ENCODE peak calls at places on chromosomes 11 and 22, in seven cellular contexts. P, C, Q, O, T, V and A are unnamed samples.

GRCh38 chr11:10208045-10208674 is 85.9 kb downstream of the SBF2 start:
- DNase-seq in Q (peak; percentile 23), O (no peak), P (peak; percentile 49), V (no peak), T (peak; percentile 4), C (no peak), A (no peak)

GRCh38 chr11:95684701-95685100 is 104.9 kb downstream of the FAM76B start:
- DNase-seq in T (no peak), C (no peak), Q (no peak), P (no peak), O (no peak), V (no peak), A (no peak)

GRCh38 chr22:21651521-21652009 is 9.5 kb downstream of the SDF2L1 start:
- DNase-seq in Q (no peak), V (no peak), P (no peak), T (no peak), C (no peak), O (no peak), A (no peak)

GRCh38 chr22:50186789-50187523 is 1.2 kb downstream of the TRABD start:
- DNase-seq in O (no peak), T (no peak), Q (no peak), P (peak; percentile 29), V (no peak), C (no peak), A (no peak)

GRCh38 chr11:120594746-120595145 is 83.2 kb downstream of the GRIK4 start:
- DNase-seq in P (no peak), Q (no peak), T (no peak), C (no peak), O (no peak), V (no peak), A (no peak)

GRCh38 chr11:78659326-78660319 is 85.0 kb upstream of the NARS2 start:
- DNase-seq in Q (peak; percentile 62), V (no peak), P (no peak), O (no peak), C (no peak), T (no peak), A (no peak)

GRCh38 chr11:65274734-65275682 is 13.2 kb downstream of the POLA2 start:
- DNase-seq in P (peak; percentile 98), O (peak; percentile 27), V (no peak), T (peak; percentile 18), C (peak; percentile 57), Q (peak; percentile 33), A (peak; percentile 67)

GRCh38 chr11:24949406-24949805 is 452.6 kb downstream of the LUZP2 start:
- DNase-seq in P (no peak), C (no peak), V (no peak), O (no peak), T (no peak), Q (no peak), A (no peak)

GRCh38 chr11:131977854-131978253 is 607.4 kb downstream of the NTM start:
- DNase-seq in Q (no peak), C (no peak), O (no peak), V (no peak), P (peak; percentile 81), T (no peak), A (no peak)

GRCh38 chr11:42410251-42410956 is 901.4 kb upstream of the API5 start:
- DNase-seq in O (no peak), Q (no peak), P (no peak), C (no peak), T (no peak), V (no peak), A (no peak)

GRCh38 chr22:26399288-26399687 is 29.8 kb upstream of the ASPHD2 start:
- DNase-seq in T (no peak), V (no peak), O (no peak), C (no peak), P (peak; percentile 11), Q (no peak), A (no peak)

GRCh38 chr11:30143098-30143705 is 87.6 kb upstream of the FSHB start:
- DNase-seq in C (peak; percentile 26), V (no peak), Q (peak; percentile 12), T (no peak), O (no peak), P (peak; percentile 9), A (no peak)

GRCh38 chr22:38967451-38968450 is 10.3 kb downstream of the APOBEC3A start:
- DNase-seq in O (no peak), T (no peak), Q (no peak), C (no peak), P (no peak), V (no peak), A (no peak)

GRCh38 chr11:119356349-119357031 is 10.0 kb upstream of the MFRP start:
- DNase-seq in O (peak; percentile 48), Q (peak; percentile 36), C (peak; percentile 84), P (peak; percentile 66), V (peak; percentile 75), T (peak; percentile 76), A (peak; percentile 76)

GRCh38 chr11:64337538-64338249 is 2.3 kb upstream of the CCDC88B start:
- DNase-seq in P (no peak), O (no peak), T (no peak), C (no peak), V (no peak), Q (no peak), A (no peak)

GRCh38 chr11:47867821-47868220 is 19.7 kb upstream of the NUP160 start:
- DNase-seq in C (no peak), Q (no peak), O (no peak), V (no peak), P (no peak), T (no peak), A (no peak)

GRCh38 chr11:68903631-68904457 is at the start of the genes IGHMBP2 and MRPL21:
- DNase-seq in P (peak; percentile 85), Q (peak; percentile 80), T (peak; percentile 85), O (peak; percentile 66), V (peak; percentile 89), C (peak; percentile 86), A (peak; percentile 94)

GRCh38 chr22:36546932-36547331 is 18.0 kb upstream of the EIF3D start:
- DNase-seq in V (no peak), T (no peak), P (peak; percentile 88), O (no peak), C (no peak), Q (no peak), A (no peak)

GRCh38 chr11:65386307-65387081 is at the start of gene FRMD8:
- DNase-seq in O (peak; percentile 81), T (peak; percentile 85), P (peak; percentile 72), C (peak; percentile 92), Q (peak; percentile 76), V (peak; percentile 81), A (peak; percentile 96)

GRCh38 chr22:49922484-49922883 is 4.0 kb downstream of the CRELD2 start:
- DNase-seq in C (no peak), O (no peak), T (no peak), V (no peak), P (no peak), Q (no peak), A (no peak)

GRCh38 chr11:119860561-119861094 is 131.6 kb upstream of the NECTIN1 start:
- DNase-seq in V (no peak), O (no peak), Q (no peak), T (no peak), P (no peak), C (no peak), A (no peak)

GRCh38 chr11:120471131-120471530 is 40.4 kb upstream of the GRIK4 start:
- DNase-seq in Q (no peak), P (peak; percentile 93), V (no peak), O (no peak), T (no peak), C (no peak), A (no peak)

GRCh38 chr11:95088946-95089619 is 563 bp upstream of the ENDOD1 start:
- DNase-seq in O (no peak), V (no peak), T (peak; percentile 20), Q (no peak), P (peak; percentile 25), C (no peak), A (no peak)

GRCh38 chr22:35313311-35314121 is 13.8 kb downstream of the TOM1 start:
- DNase-seq in C (no peak), V (peak; percentile 23), P (peak; percentile 82), O (no peak), T (no peak), Q (peak; percentile 19), A (no peak)

GRCh38 chr22:29740216-29740615 is 20.4 kb downstream of the CABP7 start:
- DNase-seq in P (no peak), V (no peak), C (no peak), O (no peak), Q (no peak), T (no peak), A (no peak)

GRCh38 chr11:3674189-3674588 is 3.0 kb upstream of the CHRNA10 start:
- DNase-seq in V (no peak), O (no peak), T (no peak), Q (no peak), P (peak; percentile 86), C (no peak), A (no peak)

GRCh38 chr11:12599408-12600143 is 74.6 kb upstream of the TEAD1 start:
- DNase-seq in O (no peak), C (peak; percentile 67), P (no peak), T (peak; percentile 12), V (peak; percentile 55), Q (no peak), A (peak; percentile 61)

GRCh38 chr11:4164884-4165590 is 70.4 kb downstream of the RRM1 start:
- DNase-seq in V (no peak), O (no peak), Q (no peak), C (no peak), T (no peak), P (no peak), A (no peak)

GRCh38 chr11:118343981-118344521 is at the start of gene CD3G:
- DNase-seq in T (peak; percentile 53), P (no peak), O (no peak), C (no peak), V (peak; percentile 62), Q (no peak), A (no peak)

GRCh38 chr22:26047516-26047915 is 121.7 kb upstream of the SEZ6L start:
- DNase-seq in C (no peak), O (no peak), T (no peak), P (no peak), V (no peak), Q (no peak), A (no peak)

GRCh38 chr11:64571410-64572091 is 19.5 kb upstream of the SLC22A12 start:
- DNase-seq in C (no peak), P (no peak), O (no peak), V (no peak), T (no peak), Q (no peak), A (peak; percentile 29)

GRCh38 chr11:132349806-132350733 is 979.7 kb downstream of the NTM start:
- DNase-seq in O (no peak), Q (no peak), V (no peak), P (no peak), C (no peak), T (no peak), A (no peak)

GRCh38 chr22:25942989-25943411 is 201.0 kb downstream of the MYO18B start:
- DNase-seq in T (no peak), O (no peak), Q (peak; percentile 96), P (no peak), V (no peak), C (no peak), A (peak; percentile 53)

GRCh38 chr11:73625690-73626318 is 20.6 kb upstream of the PLEKHB1 start:
- DNase-seq in O (peak; percentile 28), C (peak; percentile 76), P (peak; percentile 64), V (peak; percentile 66), T (peak; percentile 66), Q (peak; percentile 63), A (peak; percentile 87)

GRCh38 chr22:36738416-36739020 is 35.0 kb upstream of the CACNG2 start:
- DNase-seq in Q (no peak), V (no peak), T (no peak), O (no peak), P (no peak), C (no peak), A (no peak)

GRCh38 chr11:61439615-61440014 is 9.7 kb downstream of the SDHAF2 start:
- DNase-seq in Q (no peak), T (no peak), V (no peak), C (no peak), O (no peak), P (no peak), A (no peak)

GRCh38 chr11:124481365-124482323 is 36.1 kb upstream of the OR8B8 start:
- DNase-seq in P (peak; percentile 86), V (no peak), C (peak; percentile 14), Q (no peak), O (no peak), T (no peak), A (peak; percentile 28)

GRCh38 chr22:30930228-30930627 is 38.3 kb downstream of the MORC2 start:
- DNase-seq in C (no peak), V (no peak), Q (no peak), T (no peak), P (no peak), O (no peak), A (peak; percentile 35)